ENCODE peak calls at places on chromosomes 13 and 19, in four cellular contexts. O is GM06990, Z is IMR-90, U is left lung. B is an unnamed sample.
A peak's percentile ranks its signal among the peaks of the same experiment; 100 is the strongest.

GRCh38 chr13:43657485-43657884 is 129.3 kb downstream of the ENOX1 start:
- DNase-seq in O (no peak), Z (no peak), U (no peak), B (no peak)

GRCh38 chr13:51230473-51231105 is 8.4 kb downstream of the FAM124A start:
- DNase-seq in O (no peak), Z (peak; percentile 7), U (no peak), B (no peak)

GRCh38 chr19:14000691-14001365 is 5.3 kb downstream of the RFX1 start:
- DNase-seq in O (no peak), Z (no peak), U (peak; percentile 13), B (peak; percentile 31)

GRCh38 chr19:6495947-6496346 is 6.2 kb downstream of the TUBB4A start:
- DNase-seq in O (no peak), Z (no peak), U (no peak), B (no peak)

GRCh38 chr19:16266586-16266942 is 58.1 kb upstream of the KLF2 start:
- DNase-seq in O (no peak), Z (no peak), U (no peak), B (no peak)

GRCh38 chr19:52585101-52585500 is 15.0 kb downstream of the ZNF701 start:
- DNase-seq in O (no peak), Z (no peak), U (no peak), B (no peak)

GRCh38 chr13:66558511-66558910 is 671.6 kb downstream of the PCDH9 start:
- DNase-seq in O (no peak), Z (peak; percentile 30), U (no peak), B (no peak)

GRCh38 chr19:54156490-54156889 is 3.0 kb downstream of the LENG1 start:
- DNase-seq in O (no peak), Z (no peak), U (no peak), B (no peak)

GRCh38 chr13:64234255-64234654 is 2818.6 kb upstream of the PCDH20 start:
- DNase-seq in O (no peak), Z (peak; percentile 65), U (no peak), B (no peak)

GRCh38 chr13:80084086-80084676 is 256.7 kb downstream of the SPRY2 start:
- DNase-seq in O (no peak), Z (peak; percentile 93), U (no peak), B (no peak)

GRCh38 chr13:38419312-38419873 is 69.7 kb downstream of the UFM1 start:
- DNase-seq in O (peak; percentile 27), Z (no peak), U (no peak), B (no peak)

GRCh38 chr13:25973576-25973975 is 78.2 kb downstream of the SHISA2 start:
- DNase-seq in O (no peak), Z (no peak), U (no peak), B (no peak)

GRCh38 chr13:30690282-30691188 is 44.8 kb upstream of the ALOX5AP start:
- DNase-seq in O (peak; percentile 45), Z (peak; percentile 99), U (peak; percentile 84), B (peak; percentile 83)

GRCh38 chr13:100542546-100543156 is 45.9 kb downstream of the GGACT start:
- DNase-seq in O (peak; percentile 41), Z (peak; percentile 64), U (no peak), B (no peak)

GRCh38 chr19:39997595-39998216 is 846 bp downstream of the ZNF546 start:
- DNase-seq in O (no peak), Z (peak; percentile 55), U (no peak), B (no peak)

GRCh38 chr19:51124216-51124615 is 490 bp upstream of the SIGLEC9 start:
- DNase-seq in O (no peak), Z (no peak), U (no peak), B (no peak)

GRCh38 chr19:18710986-18711751 is 27.7 kb downstream of the CRTC1 start:
- DNase-seq in O (no peak), Z (peak; percentile 78), U (no peak), B (no peak)

GRCh38 chr13:22162889-22163288 is 492.0 kb downstream of the FGF9 start:
- DNase-seq in O (peak; percentile 25), Z (no peak), U (no peak), B (no peak)

GRCh38 chr19:33152178-33152577 is 20.3 kb downstream of the WDR88 start:
- DNase-seq in O (no peak), Z (peak; percentile 50), U (no peak), B (no peak)

GRCh38 chr19:41939861-41940442 is 11.7 kb upstream of the ERFL start:
- DNase-seq in O (peak; percentile 65), Z (no peak), U (peak; percentile 84), B (peak; percentile 62)

GRCh38 chr13:43079392-43079931 is 56.1 kb downstream of the DNAJC15 start:
- DNase-seq in O (no peak), Z (no peak), U (no peak), B (no peak)

GRCh38 chr19:28641395-28641794 is 571.6 kb downstream of the UQCRFS1 start:
- DNase-seq in O (no peak), Z (no peak), U (no peak), B (no peak)

GRCh38 chr19:33462112-33462726 is 59.4 kb downstream of the PEPD start:
- DNase-seq in O (no peak), Z (no peak), U (peak; percentile 54), B (peak; percentile 24)

GRCh38 chr13:55440465-55441085 is 1700.1 kb upstream of the PRR20A start:
- DNase-seq in O (no peak), Z (no peak), U (no peak), B (no peak)

GRCh38 chr13:43872181-43872580 is 7.4 kb downstream of the CCDC122 start:
- DNase-seq in O (no peak), Z (peak; percentile 56), U (no peak), B (no peak)

GRCh38 chr19:2255982-2256685 is at the start of gene JSRP1:
- DNase-seq in O (peak; percentile 49), Z (no peak), U (no peak), B (no peak)

GRCh38 chr13:70171151-70171550 is 62.9 kb upstream of the KLHL1 start:
- DNase-seq in O (no peak), Z (no peak), U (no peak), B (no peak)

GRCh38 chr19:42290523-42291436 is 11.2 kb upstream of the PRR19 start:
- DNase-seq in O (no peak), Z (no peak), U (peak; percentile 79), B (no peak)

GRCh38 chr13:106486287-106486686 is 49.2 kb downstream of the EFNB2 start:
- DNase-seq in O (no peak), Z (no peak), U (no peak), B (no peak)

GRCh38 chr19:4977299-4978174 is 8.6 kb downstream of the KDM4B start:
- DNase-seq in O (no peak), Z (peak; percentile 95), U (no peak), B (no peak)

GRCh38 chr19:48714759-48715261 is 4.7 kb downstream of the MAMSTR start:
- DNase-seq in O (no peak), Z (no peak), U (no peak), B (no peak)

GRCh38 chr19:48713041-48713863 is 6.3 kb downstream of the MAMSTR start:
- DNase-seq in O (no peak), Z (peak; percentile 31), U (no peak), B (no peak)

GRCh38 chr19:48715681-48716171 is 3.8 kb downstream of the MAMSTR start:
- DNase-seq in O (no peak), Z (no peak), U (no peak), B (no peak)

GRCh38 chr19:48715276-48715675 is 4.2 kb downstream of the MAMSTR start:
- DNase-seq in O (no peak), Z (no peak), U (no peak), B (peak; percentile 49)

GRCh38 chr19:48713864-48714755 is 5.4 kb downstream of the MAMSTR start:
- DNase-seq in O (peak; percentile 100), Z (peak; percentile 98), U (peak; percentile 98), B (peak; percentile 99)
- TF ChIP-seq CTCF in O (peak; percentile 0), Z (no peak), U (no peak), B (no peak)

GRCh38 chr19:8253678-8254077 is 44.5 kb downstream of the CERS4 start:
- DNase-seq in O (no peak), Z (peak; percentile 23), U (no peak), B (no peak)
- H3K4me3 ChIP-seq in O (no peak overlapping the region), Z (no peak overlapping the region), U (no peak overlapping the region), B (no peak overlapping the region)

DNA sequence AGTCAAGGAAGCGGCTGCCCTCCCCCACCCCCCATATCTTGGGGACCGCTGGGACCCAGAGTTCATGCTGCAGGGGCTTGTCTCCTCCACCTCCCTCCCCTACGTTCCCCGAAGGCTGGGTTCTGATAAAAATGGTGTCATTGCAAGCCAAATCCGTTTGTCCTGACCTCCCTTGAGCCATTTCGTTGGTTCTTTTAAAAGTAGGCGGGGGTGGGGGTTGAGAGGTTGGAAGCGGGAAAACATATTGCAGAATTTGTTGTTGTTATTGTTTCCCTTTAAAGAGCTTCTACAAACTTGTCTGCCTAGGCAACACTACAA is 710 bp downstream of the CLDN10 start:
- DNase-seq in O (no peak), Z (no peak), U (no peak), B (no peak)
- H3K27me3 ChIP-seq in O (peaks cover 1% of the 10 kb centered on the region), Z (peaks cover 71% of the 10 kb centered on the region), U (peaks cover 43% of the 10 kb centered on the region), B (peaks cover 34% of the 10 kb centered on the region)

DNA sequence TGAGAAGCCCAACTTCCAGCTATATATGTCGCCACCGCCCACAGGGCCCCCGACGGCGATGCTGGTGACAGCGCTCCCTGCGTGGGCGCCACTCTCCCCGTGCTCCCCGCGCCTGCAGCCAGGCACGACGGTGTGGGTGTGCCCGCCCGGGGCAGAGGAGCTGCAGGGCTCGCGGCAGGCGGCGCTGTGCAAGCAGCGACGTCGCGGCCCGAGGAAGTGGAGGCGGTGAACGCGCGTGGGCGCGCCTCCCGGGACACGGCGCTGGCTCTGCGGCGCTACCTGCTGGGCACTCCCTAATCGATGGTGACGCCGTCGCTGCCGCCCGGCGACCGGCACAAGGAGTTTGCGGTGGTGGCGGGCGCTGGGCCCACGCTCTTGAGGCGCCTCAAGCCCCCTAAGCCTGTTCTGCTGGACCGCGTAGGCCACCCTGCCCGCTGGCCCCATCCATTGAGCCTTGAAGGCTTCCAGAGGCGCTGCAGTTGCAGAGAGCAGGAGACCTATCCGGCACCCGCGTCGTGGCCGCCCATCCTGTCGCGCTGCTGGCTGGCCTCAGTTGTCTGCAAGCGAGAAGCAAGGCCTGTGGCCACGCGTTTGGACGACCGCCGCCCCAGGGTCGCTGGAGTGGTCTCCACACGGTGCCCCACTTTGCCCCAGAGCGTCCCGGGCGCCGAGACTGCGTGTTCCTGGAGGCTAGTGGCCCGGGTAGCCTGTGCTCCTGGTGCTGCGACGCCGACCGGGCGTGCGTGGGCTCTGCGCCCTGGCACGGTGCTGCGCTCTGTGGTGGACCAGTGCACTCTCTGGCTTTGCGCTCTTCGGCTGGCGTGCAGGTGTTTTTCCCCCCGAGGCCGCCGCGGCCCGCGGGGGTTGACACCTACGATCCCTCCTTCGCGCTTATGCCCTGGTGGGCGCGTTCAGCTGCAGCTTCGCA is 23.1 kb downstream of the LRFN3 start:
- DNase-seq in O (peak; percentile 64), Z (no peak), U (peak; percentile 93), B (peak; percentile 83)
- TF ChIP-seq CTCF in O (peak; percentile 28), Z (peak; percentile 23), U (no peak), B (peak; percentile 45)

DNA sequence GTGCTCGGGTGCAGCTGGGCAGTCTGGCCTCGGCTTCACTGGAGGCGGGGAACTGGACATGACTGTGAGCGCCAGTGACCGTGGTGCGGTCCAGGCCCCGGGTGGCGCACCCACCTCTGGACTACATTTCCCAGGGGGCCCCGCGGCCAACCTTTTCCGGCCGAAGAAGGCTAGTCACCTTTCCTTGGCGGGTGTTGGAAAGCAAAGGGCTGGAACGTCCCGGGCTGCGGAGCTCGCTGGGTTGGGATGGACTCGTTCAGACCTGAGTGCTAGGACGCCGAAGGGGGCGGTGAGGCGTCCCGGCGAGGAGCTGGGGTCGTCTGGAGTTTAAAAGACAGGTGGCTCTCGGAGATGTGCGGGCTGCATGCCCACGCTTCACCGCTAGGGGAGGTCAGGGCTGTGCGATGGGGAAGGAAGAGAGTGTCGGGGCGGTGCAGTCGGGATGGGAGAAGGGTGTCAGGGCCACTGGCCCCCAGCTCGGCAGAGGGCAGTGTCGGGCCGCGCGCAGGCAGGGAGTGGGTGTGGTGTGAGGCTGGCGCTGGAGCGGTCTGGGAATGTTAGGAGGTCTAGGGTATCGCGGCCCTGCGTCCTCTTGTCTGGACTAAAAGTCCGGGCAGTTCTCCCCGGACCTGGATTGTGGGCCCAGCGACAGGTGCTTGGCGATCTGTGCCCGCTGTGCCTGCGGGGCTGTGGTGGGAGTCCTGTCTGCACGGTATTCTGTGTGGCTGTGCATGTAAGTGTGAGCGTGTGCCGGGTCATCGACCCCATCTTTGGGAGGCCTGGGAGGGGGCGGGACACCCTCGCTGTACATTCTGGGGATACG is 57.1 kb downstream of the ZNF568 start:
- DNase-seq in O (peak; percentile 75), Z (peak; percentile 50), U (peak; percentile 92), B (peak; percentile 86)
- H3K4me3 ChIP-seq in O (peak overlapping the region; percentile 62), Z (peak overlapping the region; percentile 96), U (peak overlapping the region; percentile 63), B (peak overlapping the region; percentile 88)